ENCODE peak calls at places on chromosomes 1 and 21, in nine cellular contexts. O is endothelial cell, H is A549, S is fibroblast of pulmonary artery, Q is GM13976, I is omental fat pad, T is HL-60, Y is cardiac fibroblast, B is WTC11. J is an unnamed sample.

GRCh38 chr1:234154320-234155251 is 218.7 kb upstream of the COA6 start:
- DNase-seq in O (peak), H (peak), S (peak), Q (peak), I (no peak), T (peak), Y (peak), B (peak), J (no peak)

GRCh38 chr1:1928231-1929101 is 9.4 kb upstream of the TMEM52 start:
- DNase-seq in O (no peak), H (no peak), S (no peak), Q (no peak), I (no peak), T (no peak), Y (no peak), B (no peak), J (no peak)

GRCh38 chr1:94285026-94285654 is 47.8 kb upstream of the ARHGAP29 start:
- DNase-seq in O (no peak), H (no peak), S (no peak), Q (no peak), I (no peak), T (no peak), Y (no peak), B (no peak), J (no peak)

GRCh38 chr1:30342535-30343141 is 380.7 kb downstream of the MATN1 start:
- DNase-seq in O (no peak), H (no peak), S (no peak), Q (no peak), I (no peak), T (no peak), Y (no peak), B (peak), J (no peak)

GRCh38 chr1:202770135-202770534 is 38.1 kb downstream of the KDM5B start:
- DNase-seq in O (no peak), H (no peak), S (no peak), Q (no peak), I (no peak), T (no peak), Y (no peak), B (no peak), J (no peak)

GRCh38 chr1:24311731-24312130 is 7.4 kb upstream of the GRHL3 start:
- DNase-seq in O (no peak), H (no peak), S (no peak), Q (no peak), I (no peak), T (no peak), Y (no peak), B (no peak), J (no peak)

GRCh38 chr1:113255728-113256347 is 134.5 kb upstream of the MAGI3 start:
- DNase-seq in O (no peak), H (no peak), S (no peak), Q (no peak), I (no peak), T (no peak), Y (no peak), B (no peak), J (no peak)

GRCh38 chr1:165408518-165408917 is 36.4 kb downstream of the RXRG start:
- DNase-seq in O (peak), H (peak), S (peak), Q (no peak), I (no peak), T (peak), Y (peak), B (peak), J (no peak)

GRCh38 chr1:231192620-231193163 is 30.8 kb downstream of the TRIM67 start:
- DNase-seq in O (no peak), H (no peak), S (peak), Q (peak), I (no peak), T (no peak), Y (peak), B (no peak), J (no peak)

GRCh38 chr21:18384771-18385170 is 18.8 kb downstream of the TMPRSS15 start:
- DNase-seq in O (no peak), H (no peak), S (peak), Q (no peak), I (no peak), T (no peak), Y (peak), B (no peak), J (no peak)

GRCh38 chr21:43034098-43034497 is 41.5 kb downstream of the CBS start:
- DNase-seq in O (no peak), H (no peak), S (no peak), Q (no peak), I (no peak), T (no peak), Y (no peak), B (no peak), J (no peak)

GRCh38 chr1:24294757-24295371 is 24.3 kb upstream of the GRHL3 start:
- DNase-seq in O (no peak), H (peak), S (peak), Q (no peak), I (no peak), T (peak), Y (peak), B (no peak), J (no peak)

GRCh38 chr1:155309423-155310021 is 856 bp downstream of the FDPS start:
- DNase-seq in O (peak), H (no peak), S (no peak), Q (no peak), I (no peak), T (peak), Y (peak), B (no peak), J (no peak)

GRCh38 chr1:241589524-241589923 is 50.6 kb downstream of the CHML start:
- DNase-seq in O (no peak), H (no peak), S (no peak), Q (no peak), I (no peak), T (peak), Y (no peak), B (no peak), J (no peak)

GRCh38 chr1:224425279-224425884 is 9.2 kb downstream of the WDR26 start:
- DNase-seq in O (no peak), H (no peak), S (no peak), Q (no peak), I (no peak), T (no peak), Y (no peak), B (no peak), J (no peak)

GRCh38 chr1:203682401-203683383 is 56.1 kb downstream of the ATP2B4 start:
- DNase-seq in O (peak), H (no peak), S (peak), Q (no peak), I (no peak), T (no peak), Y (peak), B (peak), J (no peak)

GRCh38 chr1:41349361-41350054 is 11.7 kb upstream of the FOXO6 start:
- DNase-seq in O (no peak), H (no peak), S (no peak), Q (no peak), I (no peak), T (no peak), Y (no peak), B (no peak), J (no peak)

GRCh38 chr1:37561096-37561793 is 4.5 kb downstream of the DNALI1 start:
- DNase-seq in O (no peak), H (no peak), S (no peak), Q (no peak), I (no peak), T (no peak), Y (no peak), B (no peak), J (no peak)

GRCh38 chr1:9294440-9294773 is 1.7 kb downstream of the SPSB1 start:
- DNase-seq in O (no peak), H (no peak), S (peak), Q (no peak), I (no peak), T (no peak), Y (peak), B (no peak), J (no peak)

GRCh38 chr21:27590271-27590670 is 623.4 kb upstream of the ADAMTS5 start:
- DNase-seq in O (no peak), H (no peak), S (peak), Q (no peak), I (no peak), T (peak), Y (peak), B (no peak), J (no peak)

GRCh38 chr21:16587671-16588379 is 858.0 kb downstream of the USP25 start:
- DNase-seq in O (no peak), H (no peak), S (peak), Q (no peak), I (no peak), T (no peak), Y (peak), B (no peak), J (no peak)

GRCh38 chr21:46191686-46192575 is 7.7 kb upstream of the SPATC1L start:
- DNase-seq in O (no peak), H (no peak), S (no peak), Q (no peak), I (peak), T (no peak), Y (no peak), B (no peak), J (no peak)

GRCh38 chr21:35309316-35309715 is 260.2 kb upstream of the RUNX1 start:
- DNase-seq in O (no peak), H (no peak), S (peak), Q (no peak), I (no peak), T (no peak), Y (no peak), B (no peak), J (no peak)

GRCh38 chr1:1208713-1209433 is 2.5 kb upstream of the TNFRSF18 start:
- DNase-seq in O (peak), H (no peak), S (no peak), Q (peak), I (no peak), T (peak), Y (no peak), B (no peak), J (peak)

GRCh38 chr1:244833734-244834595 is 1.5 kb upstream of the COX20 start:
- DNase-seq in O (peak), H (peak), S (peak), Q (no peak), I (no peak), T (peak), Y (peak), B (peak), J (peak)

GRCh38 chr1:27972141-27972540 is 12.4 kb downstream of the XKR8 start:
- DNase-seq in O (no peak), H (no peak), S (no peak), Q (no peak), I (no peak), T (no peak), Y (no peak), B (no peak), J (no peak)

GRCh38 chr21:41366522-41367151 is 4.8 kb downstream of the MX2 start:
- DNase-seq in O (no peak), H (peak), S (peak), Q (peak), I (no peak), T (peak), Y (peak), B (no peak), J (peak)

GRCh38 chr1:8031176-8031785 is 5.2 kb upstream of the ERRFI1 start:
- DNase-seq in O (no peak), H (no peak), S (peak), Q (peak), I (no peak), T (no peak), Y (peak), B (no peak), J (no peak)

GRCh38 chr1:234778215-234779159 is 168.5 kb upstream of the IRF2BP2 start:
- DNase-seq in O (no peak), H (peak), S (no peak), Q (peak), I (no peak), T (peak), Y (no peak), B (no peak), J (no peak)

GRCh38 chr1:26945728-26946127 is 14.5 kb downstream of the KDF1 start:
- DNase-seq in O (no peak), H (no peak), S (no peak), Q (no peak), I (no peak), T (no peak), Y (no peak), B (no peak), J (no peak)

GRCh38 chr1:151327223-151327902 is at the start of gene PI4KB:
- DNase-seq in O (peak), H (peak), S (peak), Q (peak), I (peak), T (peak), Y (peak), B (peak), J (peak)
- TF ChIP-seq CTCF in O (no peak), H (no peak), S (no peak), Q (no peak), I (no peak), T (no peak), Y (no peak), B (no peak), J (no peak)

GRCh38 chr1:225835752-225836151 is 25.8 kb downstream of the EPHX1 start:
- DNase-seq in O (no peak), H (no peak), S (peak), Q (no peak), I (peak), T (no peak), Y (peak), B (no peak), J (no peak)
- TF ChIP-seq CTCF in O (no peak), H (no peak), S (no peak), Q (no peak), I (no peak), T (no peak), Y (no peak), B (no peak), J (no peak)

GRCh38 chr1:91700332-91700731 is 185.6 kb downstream of the TGFBR3 start:
- DNase-seq in O (no peak), H (no peak), S (peak), Q (no peak), I (no peak), T (no peak), Y (peak), B (no peak), J (no peak)
- TF ChIP-seq CTCF in O (no peak), H (no peak), S (peak), Q (no peak), I (no peak), T (no peak), Y (peak), B (no peak), J (no peak)

DNA sequence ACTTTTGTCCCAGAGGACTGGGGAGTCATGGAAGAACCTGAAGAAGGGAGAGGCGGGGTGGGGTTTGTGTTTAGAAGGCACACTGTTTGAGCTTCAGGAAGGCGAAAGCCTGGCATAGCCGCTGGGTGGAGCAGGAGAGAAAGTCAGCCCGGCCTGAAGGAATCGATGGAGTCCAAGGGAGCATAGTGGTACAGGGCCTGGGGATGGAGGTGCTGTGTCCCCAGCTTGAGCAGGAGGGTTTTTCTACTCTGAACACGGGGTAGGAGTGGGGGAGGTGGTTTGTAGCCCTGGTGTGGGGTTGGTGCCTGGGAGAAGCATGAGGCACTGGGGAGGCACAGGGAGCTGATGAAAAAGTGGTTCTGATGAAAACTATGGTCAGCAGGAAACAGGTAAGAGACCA is 4.7 kb upstream of the CCDC24 start:
- DNase-seq in O (no peak), H (no peak), S (no peak), Q (no peak), I (no peak), T (no peak), Y (no peak), B (no peak), J (no peak)
- TF ChIP-seq CTCF in O (no peak), H (no peak), S (peak), Q (no peak), I (no peak), T (no peak), Y (no peak), B (no peak), J (no peak)

GRCh38 chr1:34398916-34399275 is 222.2 kb downstream of the C1orf94 start:
- DNase-seq in O (peak), H (no peak), S (no peak), Q (no peak), I (no peak), T (no peak), Y (no peak), B (peak), J (no peak)
- TF ChIP-seq CTCF in O (peak), H (no peak), S (no peak), Q (no peak), I (no peak), T (no peak), Y (no peak), B (peak), J (peak)

DNA sequence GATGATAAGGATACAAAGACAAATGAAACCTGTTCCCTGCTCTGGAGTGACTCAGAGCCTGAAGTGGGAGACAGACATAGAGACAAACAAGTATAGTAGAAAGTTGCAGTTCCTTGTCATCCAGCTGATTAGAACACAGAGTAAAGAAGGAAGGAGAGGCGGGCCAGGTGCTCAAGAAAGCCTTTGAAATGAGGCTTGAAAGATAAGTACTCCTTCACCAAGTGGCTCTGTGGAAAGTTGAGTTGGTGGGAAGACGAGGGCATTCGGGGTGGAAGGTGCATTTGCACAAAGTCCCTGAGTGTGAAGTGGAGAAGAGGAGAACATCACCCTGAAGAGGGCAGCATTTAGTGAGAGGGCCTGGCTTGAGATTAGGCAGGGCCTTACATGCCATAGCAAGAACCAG is 17.0 kb downstream of the MARK1 start:
- DNase-seq in O (no peak), H (no peak), S (peak), Q (no peak), I (no peak), T (peak), Y (no peak), B (peak), J (no peak)
- TF ChIP-seq CTCF in O (no peak), H (no peak), S (peak), Q (peak), I (no peak), T (no peak), Y (peak), B (no peak), J (peak)